ENCODE peak calls at places on chromosomes 6 and 20, in five cellular contexts. W is IMR-90, B is SK-N-SH, O is GM12878, M is K562. L is an unnamed sample.
A peak's percentile ranks its signal among the peaks of the same experiment; 100 is the strongest.

GRCh38 chr6:126721581-126722145 is 381.7 kb downstream of the CENPW start:
- DNase-seq in W (peak; percentile 95), B (no peak), O (no peak), M (no peak), L (no peak)

GRCh38 chr20:9059931-9060330 is 9.0 kb upstream of the PLCB4 start:
- DNase-seq in W (peak; percentile 68), B (no peak), O (no peak), M (no peak), L (peak; percentile 37)

GRCh38 chr6:140636698-140637402 is 1262.4 kb upstream of the CITED2 start:
- DNase-seq in W (no peak), B (no peak), O (peak; percentile 21), M (no peak), L (no peak)

GRCh38 chr6:141677598-141678211 is 455.0 kb upstream of the GJE1 start:
- DNase-seq in W (peak; percentile 47), B (peak; percentile 4), O (no peak), M (peak; percentile 32), L (peak; percentile 30)

GRCh38 chr6:53139841-53140413 is 8.7 kb downstream of the GCM1 start:
- DNase-seq in W (no peak), B (no peak), O (no peak), M (no peak), L (no peak)

GRCh38 chr6:8492536-8493125 is 57.3 kb upstream of the SLC35B3 start:
- DNase-seq in W (no peak), B (no peak), O (no peak), M (no peak), L (no peak)

GRCh38 chr6:164897523-164898094 is 411.8 kb downstream of the C6orf118 start:
- DNase-seq in W (no peak), B (no peak), O (no peak), M (no peak), L (no peak)

GRCh38 chr20:8094415-8094818 is 37.6 kb upstream of the PLCB1 start:
- DNase-seq in W (peak; percentile 22), B (no peak), O (no peak), M (no peak), L (no peak)

GRCh38 chr6:157225575-157225995 is 97.7 kb downstream of the TMEM242 start:
- DNase-seq in W (no peak), B (no peak), O (no peak), M (no peak), L (no peak)

GRCh38 chr6:56368484-56368883 is 121.1 kb upstream of the COL21A1 start:
- DNase-seq in W (no peak), B (no peak), O (no peak), M (no peak), L (no peak)

GRCh38 chr6:156557269-156557885 is 219.8 kb upstream of the ARID1B start:
- DNase-seq in W (peak; percentile 28), B (no peak), O (no peak), M (peak; percentile 14), L (no peak)

GRCh38 chr20:3727333-3728035 is 5.0 kb upstream of the HSPA12B start:
- DNase-seq in W (peak; percentile 15), B (no peak), O (no peak), M (no peak), L (no peak)

GRCh38 chr20:57002066-57002570 is 264.3 kb downstream of the BMP7 start:
- DNase-seq in W (no peak), B (no peak), O (no peak), M (no peak), L (no peak)

GRCh38 chr20:39070484-39071231 is 108.5 kb downstream of the DHX35 start:
- DNase-seq in W (peak; percentile 56), B (no peak), O (no peak), M (no peak), L (no peak)

GRCh38 chr6:35302604-35303218 is 5.1 kb downstream of the DEF6 start:
- DNase-seq in W (peak; percentile 9), B (peak; percentile 44), O (peak; percentile 77), M (peak; percentile 84), L (no peak)

GRCh38 chr6:108564178-108564577 is 3.5 kb downstream of the FOXO3 start:
- DNase-seq in W (peak; percentile 98), B (no peak), O (no peak), M (no peak), L (no peak)

GRCh38 chr6:111564482-111564945 is 41.2 kb downstream of the TRAF3IP2 start:
- DNase-seq in W (peak; percentile 74), B (no peak), O (no peak), M (no peak), L (no peak)

GRCh38 chr6:140462495-140463311 is 1088.3 kb upstream of the CITED2 start:
- DNase-seq in W (peak; percentile 53), B (no peak), O (no peak), M (no peak), L (no peak)

GRCh38 chr6:11616200-11616611 is 78.7 kb downstream of the TMEM170B start:
- DNase-seq in W (peak; percentile 98), B (no peak), O (no peak), M (no peak), L (no peak)

GRCh38 chr6:54377776-54378175 is 69.5 kb downstream of the TINAG start:
- DNase-seq in W (peak; percentile 4), B (no peak), O (no peak), M (no peak), L (no peak)

DNA sequence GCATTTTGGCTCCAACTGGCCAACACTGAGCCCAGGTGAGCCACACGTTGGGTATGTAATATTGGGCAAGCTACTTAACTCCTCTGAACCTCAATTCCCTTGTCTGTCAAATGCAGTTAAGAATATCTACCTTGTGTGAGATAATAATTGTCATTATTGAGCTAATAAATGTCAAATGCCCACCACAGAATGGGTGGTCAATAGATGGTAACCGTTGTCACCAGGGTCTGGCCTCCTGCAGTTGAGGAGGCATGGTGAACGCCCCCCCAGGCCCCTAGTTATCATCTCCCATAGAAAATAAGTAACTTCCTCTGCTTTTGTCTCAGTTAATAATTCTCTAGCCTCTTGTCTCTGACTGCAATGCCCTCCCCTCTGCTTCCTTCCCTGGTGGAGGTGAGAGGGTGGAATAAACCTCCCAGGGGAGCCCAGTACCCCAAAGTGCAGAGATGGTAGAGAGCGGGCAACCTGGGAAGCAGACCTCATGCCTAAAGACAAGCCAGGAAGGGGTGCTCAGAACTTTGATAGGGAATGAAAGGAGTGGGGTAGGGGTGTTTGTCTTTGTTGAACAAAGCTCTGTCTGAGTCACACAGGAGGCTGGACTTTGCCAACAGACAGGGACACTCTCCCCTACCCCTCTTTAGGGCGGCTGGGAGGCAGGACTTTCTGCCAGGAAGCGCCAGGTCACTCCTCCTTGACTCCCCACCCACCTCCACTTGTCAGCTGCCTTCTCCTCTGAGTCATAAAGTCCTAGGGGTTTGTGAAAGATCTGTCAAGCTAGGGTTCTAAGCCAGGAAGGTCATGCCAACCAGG is 1.3 kb upstream of the UNC5CL start:
- DNase-seq in W (no peak), B (no peak), O (no peak), M (peak; percentile 43), L (peak; percentile 84)
- TF ChIP-seq SMC3 in W (no peak), B (no peak), O (no peak), M (no peak), L (no peak)

GRCh38 chr6:15503346-15503680 is 159.5 kb downstream of the DTNBP1 start:
- DNase-seq in W (no peak), B (no peak), O (no peak), M (no peak), L (no peak)

GRCh38 chr6:15502451-15503345 is 160.1 kb downstream of the DTNBP1 start:
- DNase-seq in W (no peak), B (no peak), O (no peak), M (no peak), L (no peak)

GRCh38 chr6:15505463-15505918 is 157.3 kb downstream of the DTNBP1 start:
- DNase-seq in W (no peak), B (no peak), O (no peak), M (no peak), L (no peak)

GRCh38 chr6:15504581-15505350 is 158.1 kb downstream of the DTNBP1 start:
- DNase-seq in W (peak; percentile 98), B (peak; percentile 87), O (no peak), M (no peak), L (no peak)

DNA sequence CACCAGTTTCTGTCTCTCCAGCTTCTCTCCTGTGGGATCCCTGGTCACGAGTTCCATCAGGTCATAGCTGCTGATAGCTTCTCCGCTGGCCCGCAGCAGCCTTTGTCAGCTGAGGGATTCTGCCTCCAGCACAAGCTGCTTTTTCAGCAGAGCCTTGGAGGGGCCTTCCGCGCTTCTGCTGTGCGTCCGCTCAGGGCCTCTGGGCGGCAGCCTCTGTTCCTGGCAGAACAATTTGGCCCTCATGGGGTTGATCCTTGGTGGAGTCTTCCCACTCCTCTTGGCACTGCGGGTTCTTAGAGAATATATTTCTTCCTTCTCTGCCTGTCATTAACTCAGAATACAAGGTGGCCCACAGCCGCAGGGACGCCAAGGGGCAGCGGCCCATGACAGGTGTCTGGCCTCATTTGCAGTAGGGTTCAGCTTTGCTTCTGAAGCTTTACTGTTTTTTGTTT is 158.8 kb downstream of the DTNBP1 start:
- DNase-seq in W (no peak), B (peak; percentile 46), O (no peak), M (no peak), L (no peak)
- TF ChIP-seq USF2 in W (no peak), B (no peak), O (no peak), M (no peak), L (no peak)

GRCh38 chr20:24842591-24843442 is 106.3 kb upstream of the CST7 start:
- DNase-seq in W (no peak), B (no peak), O (peak; percentile 98), M (no peak), L (no peak)
- TF ChIP-seq SMC3 in W (no peak), B (no peak), O (no peak), M (no peak), L (no peak)

GRCh38 chr20:33442136-33443005 is 1.2 kb downstream of the SNTA1 start:
- DNase-seq in W (no peak), B (no peak), O (no peak), M (peak; percentile 51), L (no peak)

GRCh38 chr20:33443512-33444239 is at the start of gene SNTA1:
- DNase-seq in W (peak; percentile 49), B (peak; percentile 99), O (no peak), M (peak; percentile 96), L (peak; percentile 86)

GRCh38 chr20:33443006-33443511 is 504 bp downstream of the SNTA1 start:
- DNase-seq in W (no peak), B (no peak), O (no peak), M (peak; percentile 42), L (no peak)

GRCh38 chr20:33445881-33446615 is 2.5 kb upstream of the SNTA1 start:
- DNase-seq in W (no peak), B (no peak), O (no peak), M (no peak), L (no peak)

GRCh38 chr20:33444797-33445560 is 1.4 kb upstream of the SNTA1 start:
- DNase-seq in W (no peak), B (no peak), O (no peak), M (peak; percentile 55), L (no peak)
- TF ChIP-seq USF2 in W (no peak), B (no peak), O (no peak), M (no peak), L (no peak)